ENCODE peak calls at places on chromosomes 7 and 10, in seven cellular contexts. A is gastrocnemius medialis; E is stimulated activated CD4-positive, alpha-beta T cell treated with anti-CD3 and anti-CD28 coated beads, Interleukin-15, amount 100 ng/mL, for 1 hour; H is LHCN-M2; S is GDM1; J is posterior cingulate gyrus; N is smooth muscle cell of the brain vasculature. C is an unnamed sample.

GRCh38 chr10:79022565-79023488 is 45.9 kb upstream of the ZMIZ1 start:
- DNase-seq in J (peak), H (no peak), S (no peak), A (peak), N (no peak), E (no peak), C (peak)

GRCh38 chr7:36115448-36116321 is 37.4 kb upstream of the EEPD1 start:
- DNase-seq in J (peak), H (peak), N (peak), S (no peak), E (peak), A (peak), C (peak)

GRCh38 chr7:101804642-101805401 is 12.6 kb upstream of the CUX1 start:
- DNase-seq in N (no peak), E (no peak), J (no peak), A (no peak), H (no peak), S (no peak), C (no peak)

GRCh38 chr10:79146611-79147130 is 77.9 kb downstream of the ZMIZ1 start:
- DNase-seq in N (no peak), S (no peak), A (peak), E (no peak), H (no peak), J (peak), C (peak)

GRCh38 chr10:13587367-13587766 is 602 bp downstream of the PRPF18 start:
- DNase-seq in N (no peak), J (no peak), S (no peak), H (peak), A (no peak), E (no peak), C (no peak)

GRCh38 chr7:4131043-4131442 is 551.1 kb upstream of the FOXK1 start:
- DNase-seq in S (no peak), H (no peak), E (no peak), N (no peak), J (no peak), A (no peak), C (no peak)

GRCh38 chr7:115293628-115294236 is 371.8 kb downstream of the MDFIC start:
- DNase-seq in H (no peak), E (no peak), J (no peak), S (no peak), N (no peak), A (no peak), C (no peak)

GRCh38 chr10:92150798-92151197 is 140.1 kb downstream of the CPEB3 start:
- DNase-seq in S (no peak), E (no peak), J (no peak), N (no peak), A (no peak), H (no peak), C (no peak)

GRCh38 chr10:113782986-113783704 is 31.7 kb downstream of the PLEKHS1 start:
- DNase-seq in A (no peak), H (no peak), S (no peak), N (no peak), J (no peak), E (no peak), C (no peak)

GRCh38 chr10:77553311-77553710 is 84.3 kb downstream of the KCNMA1 start:
- DNase-seq in J (no peak), E (no peak), A (no peak), H (no peak), N (no peak), S (no peak), C (no peak)

GRCh38 chr7:157994319-157994718 is 593.3 kb downstream of the PTPRN2 start:
- DNase-seq in S (no peak), N (no peak), J (no peak), A (no peak), E (no peak), H (no peak), C (no peak)

GRCh38 chr7:47371317-47371716 is 210.6 kb downstream of the TNS3 start:
- DNase-seq in A (no peak), J (no peak), S (no peak), E (no peak), N (no peak), H (no peak), C (no peak)

GRCh38 chr7:76512941-76513816 is 2.8 kb downstream of the UPK3B start:
- DNase-seq in H (no peak), S (no peak), A (no peak), J (no peak), N (no peak), E (no peak), C (no peak)

GRCh38 chr7:913736-914520 is 37.6 kb downstream of the GET4 start:
- DNase-seq in J (peak), S (no peak), E (no peak), H (no peak), N (no peak), A (no peak), C (no peak)

GRCh38 chr10:121539757-121540156 is 58.5 kb downstream of the FGFR2 start:
- DNase-seq in A (no peak), J (no peak), N (no peak), E (no peak), H (no peak), S (no peak), C (no peak)

GRCh38 chr7:96710544-96710943 is 898 bp upstream of the SEM1 start:
- DNase-seq in J (no peak), A (no peak), N (no peak), S (no peak), E (no peak), H (no peak), C (no peak)

GRCh38 chr10:27439101-27439500 is 65.0 kb upstream of the RAB18 start:
- DNase-seq in E (no peak), H (no peak), J (no peak), S (no peak), N (no peak), A (no peak), C (no peak)

GRCh38 chr10:55641601-55642000 is 719.5 kb downstream of the ZWINT start:
- DNase-seq in H (no peak), A (no peak), E (no peak), N (no peak), J (no peak), S (no peak), C (no peak)

GRCh38 chr7:31126976-31127375 is 74.9 kb downstream of the ADCYAP1R1 start:
- DNase-seq in N (peak), J (no peak), E (no peak), H (peak), S (no peak), A (no peak), C (no peak)

GRCh38 chr10:86139066-86139657 is 227.4 kb downstream of the GRID1 start:
- DNase-seq in J (peak), H (no peak), S (no peak), N (no peak), A (no peak), E (no peak), C (no peak)

GRCh38 chr10:97729014-97729413 is 7.9 kb upstream of the ZFYVE27 start:
- DNase-seq in S (no peak), A (no peak), J (no peak), E (no peak), H (no peak), N (no peak), C (no peak)

GRCh38 chr10:86100581-86101061 is 266.0 kb downstream of the GRID1 start:
- DNase-seq in N (no peak), E (no peak), S (peak), A (no peak), J (no peak), H (no peak), C (peak)

GRCh38 chr7:157625973-157626790 is 289.4 kb downstream of the DNAJB6 start:
- DNase-seq in S (no peak), H (no peak), N (no peak), E (no peak), A (no peak), J (no peak), C (peak)

C was measured in lower leg skin.